ENCODE peak calls at places on chromosomes 11 and 22, in eight cellular contexts. I is dorsolateral prefrontal cortex; A is NCI-H446 treated with DMSO at 0.1 percent for 48 hours; D is Panc1; P is activated naive CD8-positive, alpha-beta T cell treated with anti-CD3 and anti-CD28 coated beads, Interleukin-2, amount 50 U/mL, for 24 hours; L is NCI-H1417; V is NCI-H69; S is NCI-H1105. W is an unnamed sample.

GRCh38 chr11:400241-400729 is 6.3 kb downstream of the PKP3 start:
- DNase-seq in P (no peak), S (no peak), V (no peak), L (no peak), I (no peak), D (no peak), A (no peak), W (no peak)

GRCh38 chr22:47048123-47049077 is 285.9 kb downstream of the TBC1D22A start:
- DNase-seq in I (no peak), P (no peak), V (peak; percentile 40), L (no peak), A (no peak), D (no peak), S (no peak), W (no peak)

GRCh38 chr11:16612801-16613400 is 125.5 kb upstream of the C11orf58 start:
- DNase-seq in V (peak; percentile 71), A (no peak), S (peak; percentile 69), P (no peak), D (no peak), I (no peak), L (peak; percentile 61), W (no peak)

GRCh38 chr22:19864538-19865106 is 9.9 kb upstream of the GNB1L start:
- DNase-seq in V (no peak), A (no peak), S (no peak), I (no peak), D (no peak), L (no peak), P (no peak), W (no peak)

GRCh38 chr11:129117595-129118350 is 74.4 kb downstream of the ARHGAP32 start:
- DNase-seq in V (peak; percentile 78), A (peak; percentile 38), D (peak; percentile 73), P (peak; percentile 35), S (peak; percentile 69), I (peak; percentile 27), L (peak; percentile 50), W (no peak)

GRCh38 chr11:104090767-104091166 is 54.3 kb downstream of the DDI1 start:
- DNase-seq in P (no peak), D (no peak), A (peak; percentile 36), V (no peak), I (no peak), S (no peak), L (no peak), W (no peak)

GRCh38 chr11:72764503-72764902 is 12.3 kb upstream of the ARAP1 start:
- DNase-seq in V (peak; percentile 99), D (no peak), P (no peak), A (no peak), S (no peak), I (no peak), L (peak; percentile 92), W (no peak)

GRCh38 chr11:6778518-6778917 is 4.3 kb upstream of the OR2AG1 start:
- DNase-seq in P (no peak), I (no peak), L (no peak), V (no peak), D (no peak), S (no peak), A (no peak), W (no peak)

GRCh38 chr11:4095509-4096230 is 1.1 kb downstream of the RRM1 start:
- DNase-seq in I (no peak), V (peak; percentile 47), P (no peak), L (peak; percentile 11), D (no peak), A (peak; percentile 15), S (no peak), W (no peak)

GRCh38 chr11:7498193-7498592 is 12.9 kb downstream of the OLFML1 start:
- DNase-seq in I (no peak), S (no peak), A (no peak), P (no peak), D (no peak), L (no peak), V (no peak), W (no peak)

GRCh38 chr11:96219981-96220623 is 122.9 kb downstream of the MAML2 start:
- DNase-seq in I (no peak), P (no peak), V (peak; percentile 61), L (no peak), S (no peak), A (no peak), D (no peak), W (no peak)

GRCh38 chr11:95968585-95968984 is 44.7 kb upstream of the MTMR2 start:
- DNase-seq in S (no peak), A (no peak), I (no peak), V (peak; percentile 12), L (no peak), D (no peak), P (no peak), W (no peak)

GRCh38 chr22:37808294-37808657 is 542 bp downstream of the GCAT start:
- DNase-seq in L (no peak), A (no peak), D (no peak), P (no peak), S (no peak), I (no peak), V (no peak), W (no peak)

GRCh38 chr11:65442952-65443351 is 20.4 kb downstream of the NEAT1 start:
- DNase-seq in S (no peak), A (no peak), L (no peak), V (no peak), I (no peak), P (no peak), D (no peak), W (no peak)

GRCh38 chr11:109203176-109203575 is 218.8 kb upstream of the C11orf87 start:
- DNase-seq in V (no peak), P (no peak), A (no peak), I (no peak), S (no peak), L (no peak), D (no peak), W (no peak)